ENCODE peak calls at places on chromosomes 12 and 14, in six cellular contexts. K is ovary; W is stimulated activated naive CD4-positive, alpha-beta T cell treated with Interleukin-2 at 50 U/mL for 16 hours; U is activated CD4-positive, alpha-beta T cell treated with anti-CD3 and anti-CD28 coated beads, Interleukin-2, amount 50 U/mL, for 1 hour; B is SK-N-MC; X is HS-27A. D is an unnamed sample.

GRCh38 chr14:35333347-35333730 is 41.2 kb downstream of the PSMA6 start:
- DNase-seq in K (no peak), W (no peak), U (no peak), B (no peak), X (no peak), D (no peak)

GRCh38 chr14:23171251-23171975 is 12.0 kb downstream of the SLC7A8 start:
- DNase-seq in K (no peak), W (no peak), U (no peak), B (no peak), X (no peak), D (no peak)

GRCh38 chr12:130049666-130050065 is 112.6 kb upstream of the FZD10 start:
- DNase-seq in K (no peak), W (no peak), U (no peak), B (no peak), X (no peak), D (no peak)

GRCh38 chr14:105030836-105031396 is 10.0 kb upstream of the CDCA4 start:
- DNase-seq in K (no peak), W (no peak), U (no peak), B (no peak), X (no peak), D (no peak)

GRCh38 chr14:61491876-61492440 is 170.6 kb downstream of the PRKCH start:
- DNase-seq in K (no peak), W (no peak), U (no peak), B (no peak), X (no peak), D (no peak)

GRCh38 chr14:103188691-103189480 is 65.6 kb downstream of the TNFAIP2 start:
- DNase-seq in K (peak), W (no peak), U (peak), B (no peak), X (no peak), D (peak)

GRCh38 chr14:89269404-89269803 is 147.6 kb downstream of the FOXN3 start:
- DNase-seq in K (no peak), W (no peak), U (no peak), B (no peak), X (no peak), D (no peak)

GRCh38 chr14:61602733-61603077 is 92.6 kb upstream of the HIF1A start:
- DNase-seq in K (no peak), W (no peak), U (no peak), B (no peak), X (no peak), D (no peak)

GRCh38 chr14:55332654-55333570 is 61.7 kb downstream of the FBXO34 start:
- DNase-seq in K (no peak), W (no peak), U (no peak), B (no peak), X (no peak), D (no peak)

GRCh38 chr12:121248611-121249010 is 38.7 kb downstream of the P2RX4 start:
- DNase-seq in K (no peak), W (no peak), U (no peak), B (no peak), X (no peak), D (no peak)

GRCh38 chr12:6092784-6093722 is 31.4 kb downstream of the VWF start:
- DNase-seq in K (no peak), W (no peak), U (no peak), B (no peak), X (peak), D (no peak)

GRCh38 chr12:89225808-89226368 is 126.4 kb downstream of the DUSP6 start:
- DNase-seq in K (no peak), W (peak), U (no peak), B (no peak), X (no peak), D (no peak)

GRCh38 chr12:70646850-70647249 is 9.6 kb upstream of the PTPRB start:
- DNase-seq in K (no peak), W (no peak), U (no peak), B (no peak), X (peak), D (no peak)

GRCh38 chr12:42589465-42590323 is at the start of gene PRICKLE1:
- DNase-seq in K (peak), W (no peak), U (no peak), B (no peak), X (no peak), D (no peak)

D was measured in naive thymus-derived CD8-positive, alpha-beta T cell.